ENCODE peak calls at places on chromosome 18, in eight cellular contexts. E, U, O, A, W, T, V and B are unnamed samples.

GRCh38 chr18:33577688-33578370 is at the start of gene ASXL3:
- DNase-seq in T (peak), E (no peak), U (peak), O (no peak), V (peak), W (peak), A (peak), B (no peak)

GRCh38 chr18:8367217-8367988 is 241.8 kb upstream of the RAB12 start:
- DNase-seq in T (peak), E (peak), V (peak), O (peak), A (peak), W (peak), U (peak), B (no peak)

GRCh38 chr18:13381331-13381730 is 162.8 kb downstream of the LDLRAD4 start:
- DNase-seq in A (no peak), T (no peak), W (no peak), V (no peak), E (no peak), O (no peak), U (no peak), B (peak)

GRCh38 chr18:10190564-10190963 is 263.9 kb upstream of the APCDD1 start:
- DNase-seq in E (no peak), T (no peak), O (no peak), W (no peak), U (no peak), V (no peak), A (no peak), B (no peak)

GRCh38 chr18:56563568-56563967 is 74.8 kb downstream of the TXNL1 start:
- DNase-seq in U (no peak), O (no peak), V (no peak), E (no peak), A (no peak), W (no peak), T (peak), B (no peak)

GRCh38 chr18:8754995-8755955 is 49.9 kb downstream of the MTCL1 start:
- DNase-seq in O (no peak), T (no peak), E (peak), W (no peak), U (no peak), A (no peak), V (no peak), B (no peak)

GRCh38 chr18:55054591-55054990 is 95.3 kb upstream of the CCDC68 start:
- DNase-seq in O (no peak), A (peak), E (no peak), U (no peak), W (peak), V (peak), T (no peak), B (no peak)

GRCh38 chr18:75261430-75262223 is 51.0 kb downstream of the TSHZ1 start:
- DNase-seq in U (no peak), E (no peak), O (no peak), V (no peak), T (no peak), W (no peak), A (no peak), B (no peak)

GRCh38 chr18:45169610-45170009 is 445.7 kb upstream of the SLC14A2 start:
- DNase-seq in E (no peak), V (no peak), T (no peak), U (no peak), A (no peak), O (no peak), W (no peak), B (peak)

GRCh38 chr18:77131652-77132368 is 773 bp downstream of the MBP start:
- DNase-seq in V (no peak), W (no peak), U (peak), T (peak), E (peak), A (no peak), O (peak), B (peak)

GRCh38 chr18:65990174-65990690 is 239.4 kb downstream of the CDH7 start:
- DNase-seq in O (no peak), A (no peak), E (no peak), U (no peak), V (no peak), T (no peak), W (no peak), B (no peak)

GRCh38 chr18:68494802-68495560 is 219.9 kb downstream of the TMX3 start:
- DNase-seq in O (no peak), W (no peak), U (no peak), E (no peak), T (no peak), A (no peak), V (no peak), B (no peak)

GRCh38 chr18:9101730-9102390 is 639 bp upstream of the NDUFV2 start:
- DNase-seq in A (no peak), U (no peak), T (no peak), V (peak), O (no peak), W (peak), E (no peak), B (no peak)

GRCh38 chr18:3027301-3027700 is 14.4 kb upstream of the LPIN2 start:
- DNase-seq in A (no peak), V (no peak), O (no peak), T (no peak), E (no peak), U (no peak), W (no peak), B (no peak)

GRCh38 chr18:8696749-8697211 is 8.6 kb upstream of the MTCL1 start:
- DNase-seq in U (peak), E (peak), V (peak), T (peak), A (peak), O (peak), W (peak), B (peak)

GRCh38 chr18:50898908-50899307 is 20.0 kb downstream of the ME2 start:
- DNase-seq in U (no peak), V (no peak), A (no peak), W (no peak), O (no peak), T (no peak), E (no peak), B (no peak)